ENCODE peak calls at places on chromosomes 7 and 10, in eight cellular contexts. H is mammary epithelial cell, M is psoas muscle, P is fibroblast of lung, E is cardiac muscle cell, O is IMR-90, S is ovary, Q is spleen. W is an unnamed sample.

GRCh38 chr7:93622036-93622714 is 47.7 kb upstream of the CALCR start:
- DNase-seq in M (no peak), O (peak; percentile 8), Q (no peak), P (peak; percentile 23), H (peak; percentile 18), S (no peak), E (peak; percentile 49), W (peak; percentile 40)

GRCh38 chr10:75853085-75853484 is 421.7 kb downstream of the LRMDA start:
- DNase-seq in H (no peak), O (no peak), S (no peak), E (peak; percentile 9), M (no peak), Q (no peak), P (no peak), W (no peak)

GRCh38 chr7:55150709-55151108 is 131.9 kb downstream of the EGFR start:
- DNase-seq in H (no peak), S (no peak), M (peak; percentile 80), Q (no peak), O (no peak), E (no peak), P (no peak), W (no peak)

GRCh38 chr10:6321880-6322279 is 119.1 kb downstream of the PFKFB3 start:
- DNase-seq in Q (no peak), P (peak; percentile 43), O (peak; percentile 59), S (no peak), M (no peak), E (peak; percentile 14), H (peak; percentile 11), W (peak; percentile 32)

GRCh38 chr7:159102681-159103381 is 41.8 kb downstream of the VIPR2 start:
- DNase-seq in S (peak; percentile 28), M (peak; percentile 37), E (no peak), H (no peak), O (no peak), Q (peak; percentile 69), P (no peak), W (no peak)

GRCh38 chr10:132575320-132576201 is 38.0 kb downstream of the INPP5A start:
- DNase-seq in O (peak; percentile 91), Q (no peak), P (peak; percentile 95), E (peak; percentile 82), M (no peak), S (no peak), H (no peak), W (no peak)

GRCh38 chr7:79340212-79340611 is 113.3 kb downstream of the MAGI2 start:
- DNase-seq in Q (no peak), S (no peak), M (no peak), E (no peak), O (peak; percentile 23), H (no peak), P (peak; percentile 50), W (no peak)

GRCh38 chr7:141300816-141301215 is 227.0 kb downstream of the TMEM178B start:
- DNase-seq in S (no peak), E (no peak), O (no peak), Q (no peak), H (no peak), M (no peak), P (no peak), W (no peak)

GRCh38 chr10:1177936-1178335 is 121.8 kb downstream of the WDR37 start:
- DNase-seq in P (no peak), M (no peak), Q (no peak), S (no peak), O (no peak), H (no peak), E (no peak), W (no peak)

GRCh38 chr10:79392506-79393176 is 45.4 kb downstream of the PPIF start:
- DNase-seq in H (no peak), E (no peak), Q (peak; percentile 47), S (peak; percentile 21), O (no peak), P (no peak), M (peak; percentile 20), W (no peak)

GRCh38 chr10:24136070-24136469 is 72.9 kb upstream of the KIAA1217 start:
- DNase-seq in S (no peak), O (no peak), Q (no peak), E (no peak), M (no peak), H (no peak), P (no peak), W (no peak)

GRCh38 chr7:6437251-6437650 is 10.5 kb downstream of the DAGLB start:
- DNase-seq in O (no peak), S (no peak), E (no peak), Q (no peak), P (peak; percentile 60), M (no peak), H (no peak), W (no peak)

GRCh38 chr7:44654255-44654791 is 47.9 kb downstream of the OGDH start:
- DNase-seq in S (no peak), M (no peak), Q (no peak), E (no peak), P (no peak), H (no peak), O (no peak), W (no peak)

GRCh38 chr10:95536894-95537542 is 24.2 kb downstream of the SORBS1 start:
- DNase-seq in S (no peak), E (no peak), H (peak; percentile 25), M (no peak), Q (no peak), P (peak; percentile 59), O (no peak), W (no peak)

GRCh38 chr10:95540514-95541052 is 20.6 kb downstream of the SORBS1 start:
- DNase-seq in P (no peak), Q (no peak), H (no peak), E (no peak), M (no peak), O (no peak), S (no peak), W (no peak)

GRCh38 chr10:95537543-95537930 is 23.6 kb downstream of the SORBS1 start:
- DNase-seq in E (no peak), H (peak; percentile 85), P (peak; percentile 54), O (no peak), M (no peak), S (no peak), Q (no peak), W (peak; percentile 30)

GRCh38 chr10:95542330-95542729 is 18.8 kb downstream of the SORBS1 start:
- DNase-seq in M (no peak), Q (no peak), P (no peak), O (no peak), E (no peak), H (no peak), S (no peak), W (no peak)

GRCh38 chr10:95539560-95540284 is 21.4 kb downstream of the SORBS1 start:
- DNase-seq in S (no peak), O (no peak), E (no peak), H (no peak), Q (no peak), M (no peak), P (no peak), W (no peak)
- H3K27ac ChIP-seq in S (no peak overlapping the region), O (no peak overlapping the region), E (no peak overlapping the region), H (no peak overlapping the region), Q (no peak overlapping the region), M (peak overlapping the region; percentile 0), P (no peak overlapping the region), W (no peak overlapping the region)

DNA sequence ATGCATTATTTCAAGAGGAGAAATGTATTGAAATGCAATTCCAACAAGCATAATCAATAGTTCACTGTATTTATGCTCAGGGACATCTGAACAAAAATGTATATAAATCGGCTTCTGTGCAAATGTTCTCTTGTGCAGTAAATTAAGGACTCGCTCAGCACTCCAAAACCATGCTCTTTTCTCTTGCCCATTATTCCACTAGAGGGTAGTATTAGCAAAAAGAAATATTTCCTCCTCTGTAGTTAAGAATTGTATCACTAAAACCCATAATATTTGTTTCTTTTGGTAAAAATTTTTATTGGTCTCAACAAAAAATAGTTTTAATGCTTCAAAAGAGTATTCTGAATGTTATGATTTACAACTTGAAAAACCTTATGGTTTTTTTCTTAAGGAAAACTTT is 803.1 kb downstream of the PCDH15 start:
- DNase-seq in S (no peak), E (no peak), O (no peak), H (peak; percentile 0), P (no peak), M (no peak), Q (no peak), W (peak; percentile 4)
- TF ChIP-seq CTCF in S (no peak), E (no peak), O (no peak), H (peak; percentile 44), P (no peak), M (no peak), Q (no peak), W (peak; percentile 30)

DNA sequence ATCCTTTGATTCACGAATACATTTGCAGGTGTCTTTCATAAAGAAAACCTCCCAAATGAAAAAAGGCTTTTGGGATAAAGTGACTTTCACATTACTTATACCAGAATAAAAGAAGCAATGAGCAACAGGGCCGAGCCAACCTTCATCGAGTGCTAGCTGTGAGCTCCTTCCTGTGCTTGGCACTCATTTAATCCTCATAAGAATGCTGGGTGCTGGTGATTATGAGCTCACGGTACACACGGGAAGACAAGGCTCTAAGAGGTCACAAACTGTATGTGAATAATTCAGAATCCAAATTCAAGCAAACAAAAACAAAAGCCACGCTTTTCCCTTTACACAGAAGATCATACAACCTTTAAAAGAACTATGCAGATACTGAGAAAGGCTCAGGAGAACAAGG is 156.2 kb downstream of the COBL start:
- DNase-seq in O (no peak), E (no peak), Q (no peak), P (no peak), H (no peak), M (no peak), S (no peak), W (no peak)
- H3K27ac ChIP-seq in O (no peak overlapping the region), E (no peak overlapping the region), Q (no peak overlapping the region), P (no peak overlapping the region), H (no peak overlapping the region), M (no peak overlapping the region), S (no peak overlapping the region), W (no peak overlapping the region)

GRCh38 chr7:128427289-128427891 is 17.6 kb upstream of the IMPDH1 start:
- DNase-seq in M (no peak), H (peak; percentile 37), E (peak; percentile 78), Q (no peak), P (peak; percentile 42), O (peak; percentile 58), S (no peak), W (peak; percentile 39)

GRCh38 chr7:128431754-128432153 is 22.0 kb upstream of the IMPDH1 start:
- DNase-seq in E (no peak), Q (no peak), O (no peak), M (no peak), P (no peak), S (no peak), H (no peak), W (no peak)

GRCh38 chr7:128430207-128430606 is 20.4 kb upstream of the IMPDH1 start:
- DNase-seq in P (no peak), Q (no peak), E (no peak), S (no peak), O (no peak), H (no peak), M (no peak), W (no peak)

GRCh38 chr7:128434413-128435310 is 21.0 kb upstream of the HILPDA start:
- DNase-seq in M (no peak), O (no peak), H (no peak), Q (no peak), E (no peak), S (no peak), P (no peak), W (no peak)

GRCh38 chr7:128431221-128431620 is 21.4 kb upstream of the IMPDH1 start:
- DNase-seq in E (peak; percentile 67), S (no peak), Q (no peak), O (no peak), P (no peak), H (no peak), M (no peak), W (no peak)
- TF ChIP-seq CTCF in E (no peak), S (no peak), Q (no peak), O (no peak), P (no peak), H (no peak), M (no peak), W (no peak)

W was measured in RWPE1.